ENCODE peak calls at places on chromosome 10, in four cellular contexts. N is astrocyte, P is fibroblast of lung, R is mesenchymal stem cell. X is an unnamed sample.
A peak's percentile ranks its signal among the peaks of the same experiment; 100 is the strongest.

GRCh38 chr10:125340871-125341270 is 180.5 kb upstream of the CTBP2 start:
- DNase-seq in N (peak; percentile 0), P (peak; percentile 5), R (peak; percentile 1), X (no peak)

GRCh38 chr10:21363753-21364104 is 161.8 kb downstream of the SKIDA1 start:
- DNase-seq in N (no peak), P (no peak), R (peak; percentile 18), X (no peak)

GRCh38 chr10:93386496-93387369 is 95.4 kb downstream of the MYOF start:
- DNase-seq in N (no peak), P (no peak), R (peak; percentile 78), X (no peak)

GRCh38 chr10:21334891-21335696 is 190.4 kb downstream of the SKIDA1 start:
- DNase-seq in N (peak; percentile 92), P (peak; percentile 93), R (peak; percentile 93), X (peak; percentile 84)

GRCh38 chr10:5381187-5381586 is 16.4 kb downstream of the UCN3 start:
- DNase-seq in N (no peak), P (no peak), R (no peak), X (no peak)

GRCh38 chr10:4511559-4511958 is 314.4 kb upstream of the AKR1E2 start:
- DNase-seq in N (no peak), P (no peak), R (no peak), X (no peak)

GRCh38 chr10:114715171-114715670 is 57.1 kb upstream of the ABLIM1 start:
- DNase-seq in N (peak; percentile 85), P (peak; percentile 89), R (peak; percentile 35), X (peak; percentile 26)

GRCh38 chr10:132713421-132714095 is 72.4 kb downstream of the NKX6-2 start:
- DNase-seq in N (no peak), P (no peak), R (no peak), X (no peak)

GRCh38 chr10:21399392-21400015 is 126.0 kb downstream of the SKIDA1 start:
- DNase-seq in N (peak; percentile 96), P (peak; percentile 98), R (peak; percentile 90), X (peak; percentile 90)

GRCh38 chr10:3757638-3758490 is 27.1 kb downstream of the KLF6 start:
- DNase-seq in N (no peak), P (no peak), R (peak; percentile 50), X (peak; percentile 13)

GRCh38 chr10:94287331-94287730 is 75.4 kb downstream of the NOC3L start:
- DNase-seq in N (no peak), P (peak; percentile 25), R (no peak), X (no peak)

GRCh38 chr10:52740913-52741675 is 31.5 kb downstream of the MBL2 start:
- DNase-seq in N (no peak), P (peak; percentile 8), R (peak; percentile 65), X (peak; percentile 55)

GRCh38 chr10:24208661-24209420 is at the start of gene KIAA1217:
- DNase-seq in N (peak; percentile 46), P (peak; percentile 63), R (peak; percentile 47), X (peak; percentile 88)

GRCh38 chr10:50393784-50394183 is 142.5 kb upstream of the ASAH2 start:
- DNase-seq in N (peak; percentile 78), P (peak; percentile 79), R (peak; percentile 69), X (peak; percentile 79)

GRCh38 chr10:93904901-93905300 is 11.1 kb downstream of the SLC35G1 start:
- DNase-seq in N (no peak), P (no peak), R (no peak), X (no peak)

GRCh38 chr10:3924344-3924743 is 139.3 kb upstream of the KLF6 start:
- DNase-seq in N (peak; percentile 93), P (peak; percentile 93), R (peak; percentile 98), X (peak; percentile 91)

GRCh38 chr10:109883859-109884771 is 39.2 kb downstream of the XPNPEP1 start:
- DNase-seq in N (peak; percentile 77), P (peak; percentile 85), R (peak; percentile 93), X (peak; percentile 95)

GRCh38 chr10:51763746-51764145 is 64.4 kb upstream of the CSTF2T start:
- DNase-seq in N (no peak), P (no peak), R (no peak), X (no peak)

GRCh38 chr10:23695825-23696420 is 257.0 kb downstream of the OTUD1 start:
- DNase-seq in N (no peak), P (no peak), R (no peak), X (no peak)

GRCh38 chr10:123134058-123134914 is 1.5 kb upstream of the HMX3 start:
- DNase-seq in N (no peak), P (no peak), R (peak; percentile 26), X (peak; percentile 49)

GRCh38 chr10:80464557-80465466 is 10.7 kb downstream of the TSPAN14 start:
- DNase-seq in N (peak; percentile 43), P (peak; percentile 59), R (no peak), X (peak; percentile 50)

GRCh38 chr10:112383325-112383724 is 9.4 kb downstream of the ACSL5 start:
- DNase-seq in N (peak; percentile 65), P (peak; percentile 72), R (peak; percentile 60), X (no peak)

GRCh38 chr10:79349766-79350406 is 2.6 kb downstream of the PPIF start:
- DNase-seq in N (no peak), P (no peak), R (no peak), X (peak; percentile 58)
- H3K4me2 ChIP-seq in N (no peak overlapping the region), P (no peak overlapping the region), R (no peak overlapping the region), X (peak overlapping the region; percentile 89)

GRCh38 chr10:22444219-22444788 is 99.0 kb downstream of the SPAG6 start:
- DNase-seq in N (no peak), P (no peak), R (no peak), X (no peak)

GRCh38 chr10:22438714-22439113 is 93.4 kb downstream of the SPAG6 start:
- DNase-seq in N (no peak), P (no peak), R (no peak), X (no peak)

GRCh38 chr10:22442468-22442867 is 97.2 kb downstream of the SPAG6 start:
- DNase-seq in N (no peak), P (no peak), R (no peak), X (no peak)

GRCh38 chr10:22443200-22443881 is 98.0 kb downstream of the SPAG6 start:
- DNase-seq in N (no peak), P (peak; percentile 32), R (no peak), X (no peak)

DNA sequence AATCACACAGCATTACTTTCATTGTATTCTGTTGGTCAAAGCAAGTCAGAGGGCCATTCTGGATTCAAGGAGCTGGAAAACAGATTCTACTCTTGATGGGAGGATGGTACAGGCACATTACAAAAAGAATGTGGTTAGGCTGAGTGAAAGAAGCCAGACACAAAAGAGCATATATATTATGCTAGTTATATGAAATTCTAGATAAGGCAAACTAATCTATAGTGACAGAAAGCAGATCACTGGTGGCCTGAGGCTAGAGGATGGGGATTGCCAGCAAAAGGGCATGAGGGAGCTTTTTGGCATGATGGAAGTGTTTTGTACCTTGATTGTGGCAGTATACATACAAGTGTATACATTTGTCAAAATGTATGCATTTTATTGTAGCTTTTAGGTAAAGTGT is 96.8 kb downstream of the SPAG6 start:
- DNase-seq in N (no peak), P (no peak), R (no peak), X (no peak)
- H3K27me3 ChIP-seq in N (peaks cover 2% of the 10 kb centered on the region), P (peaks cover 2% of the 10 kb centered on the region), R (no peaks in the 10 kb centered on the region), X (no peaks in the 10 kb centered on the region)

GRCh38 chr10:46530249-46531186 is 25.9 kb downstream of the GPRIN2 start:
- DNase-seq in N (peak; percentile 40), P (peak; percentile 47), R (peak; percentile 89), X (peak; percentile 98)
- H3K27ac ChIP-seq in N (no peak overlapping the region), P (no peak overlapping the region), R (no peak overlapping the region), X (peak overlapping the region; percentile 68)

DNA sequence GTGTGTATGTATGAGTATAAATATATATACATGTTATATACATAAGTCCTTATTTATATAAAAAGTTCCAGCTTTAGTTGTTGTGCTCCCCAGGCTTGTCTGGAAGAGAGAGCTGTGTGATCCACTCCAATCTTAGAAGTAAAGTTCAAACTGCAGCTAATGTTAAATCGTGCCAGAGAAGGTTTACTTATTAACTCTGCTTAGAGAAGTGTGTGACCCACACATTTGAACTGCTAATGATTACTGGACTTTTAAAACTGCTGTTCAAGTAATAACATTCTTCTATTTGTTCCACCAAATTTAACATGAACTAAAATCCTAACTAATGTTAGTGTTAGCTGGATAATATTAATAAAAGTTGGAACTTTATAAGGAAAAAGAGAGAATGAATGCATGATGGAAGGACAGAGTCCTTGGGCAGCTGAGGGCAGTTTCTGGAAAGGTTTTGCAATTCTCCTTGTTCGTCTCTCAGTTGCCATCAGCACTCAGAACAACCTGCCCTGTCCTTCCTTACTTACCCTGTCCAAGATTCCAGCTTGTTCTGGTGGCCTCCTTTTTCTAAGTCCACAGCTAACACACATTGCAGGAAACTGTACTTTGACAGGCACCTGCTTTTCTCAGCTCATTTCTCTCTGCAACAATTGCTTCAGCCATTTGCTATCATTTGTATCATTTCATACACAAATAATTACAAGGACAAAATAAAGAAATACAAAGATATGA is 162.6 kb downstream of the FAM107B start:
- DNase-seq in N (no peak), P (no peak), R (no peak), X (no peak)
- H3K4me2 ChIP-seq in N (no peak overlapping the region), P (no peak overlapping the region), R (peak overlapping the region; percentile 13), X (no peak overlapping the region)

GRCh38 chr10:71398991-71399375 is 2.3 kb downstream of the CDH23 start:
- DNase-seq in N (no peak), P (no peak), R (no peak), X (no peak)

GRCh38 chr10:71401969-71402368 is 5.2 kb downstream of the CDH23 start:
- DNase-seq in N (no peak), P (no peak), R (no peak), X (no peak)

GRCh38 chr10:71397340-71398212 is 856 bp downstream of the CDH23 start:
- DNase-seq in N (no peak), P (no peak), R (no peak), X (peak; percentile 86)

GRCh38 chr10:71399946-71400345 is 3.2 kb downstream of the CDH23 start:
- DNase-seq in N (no peak), P (no peak), R (no peak), X (no peak)

GRCh38 chr10:71401056-71401455 is 4.3 kb downstream of the CDH23 start:
- DNase-seq in N (no peak), P (no peak), R (no peak), X (no peak)
- H3K27me3 ChIP-seq in N (peaks cover 55% of the 10 kb centered on the region), P (peaks cover 32% of the 10 kb centered on the region), R (peaks cover 68% of the 10 kb centered on the region), X (peaks cover 54% of the 10 kb centered on the region)

GRCh38 chr10:83184641-83185040 is 954.7 kb upstream of the GHITM start:
- DNase-seq in N (peak; percentile 80), P (peak; percentile 82), R (no peak), X (no peak)
- H3K27ac ChIP-seq in N (no peak overlapping the region), P (no peak overlapping the region), R (no peak overlapping the region), X (no peak overlapping the region)

DNA sequence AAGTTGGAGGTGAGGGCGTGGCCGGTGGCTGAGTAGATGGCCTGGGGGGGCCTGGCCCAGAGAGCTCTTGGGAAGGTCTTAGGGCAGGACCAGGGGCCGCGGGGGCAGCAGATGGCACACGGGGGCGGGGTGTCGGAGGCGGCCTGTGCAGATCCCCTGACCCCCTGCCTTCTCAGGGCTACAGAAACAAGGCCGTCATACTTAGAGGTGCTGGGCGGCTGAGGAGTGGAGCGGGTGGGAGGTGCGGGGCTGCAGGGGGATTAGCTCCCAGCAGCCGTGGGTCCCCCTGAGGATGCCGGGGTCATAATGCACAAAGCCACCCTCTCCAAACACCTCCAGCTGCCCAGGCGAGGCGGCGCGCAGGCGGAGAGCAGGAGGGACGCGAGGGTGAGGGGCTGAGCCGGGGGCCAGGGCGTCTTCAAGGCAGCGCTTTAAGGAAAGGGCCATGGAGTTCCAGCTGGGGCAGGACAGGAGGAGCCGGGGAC is 40.4 kb upstream of the ZNF32 start:
- DNase-seq in N (no peak), P (no peak), R (no peak), X (no peak)
- H3K4me2 ChIP-seq in N (peak overlapping the region; percentile 99), P (no peak overlapping the region), R (no peak overlapping the region), X (peak overlapping the region; percentile 88)